ENCODE peak calls at places on chromosomes 1 and 21, in eight cellular contexts. O is myocyte; X is CD8-positive, alpha-beta T cell; J is mammary epithelial cell; P is lower lobe of right lung; G is stimulated activated naive CD8-positive, alpha-beta T cell treated with anti-CD3 and anti-CD28 coated beads, Interleukin-15, Interleukin-2, amounts not matched to agents 100 U/mL and 50 U/mL, for 24 hours; A is HFF-Myc; C is NCI-H1092. H is an unnamed sample.

GRCh38 chr1:152622803-152623202 is at the start of gene LCE3A:
- DNase-seq in O (peak; percentile 88), X (no peak), J (no peak), P (no peak), G (no peak), A (no peak), C (no peak), H (no peak)

GRCh38 chr1:91884459-91885290 is 1.3 kb downstream of the TGFBR3 start:
- DNase-seq in O (no peak), X (peak; percentile 46), J (no peak), P (no peak), G (peak; percentile 45), A (no peak), C (peak; percentile 1), H (peak; percentile 37)

GRCh38 chr1:36083635-36084501 is at the start of gene TEKT2:
- DNase-seq in O (no peak), X (no peak), J (no peak), P (no peak), G (no peak), A (no peak), C (peak; percentile 94), H (no peak)

GRCh38 chr1:154970631-154971340 is at the start of gene SHC1:
- DNase-seq in O (peak; percentile 96), X (no peak), J (peak; percentile 92), P (peak; percentile 86), G (peak; percentile 57), A (peak; percentile 84), C (no peak), H (peak; percentile 88)

GRCh38 chr21:45517249-45518065 is 24.8 kb downstream of the SLC19A1 start:
- DNase-seq in O (no peak), X (no peak), J (no peak), P (peak; percentile 64), G (no peak), A (no peak), C (no peak), H (no peak)

GRCh38 chr1:1085911-1086841 is 12.1 kb upstream of the RNF223 start:
- DNase-seq in O (no peak), X (no peak), J (no peak), P (no peak), G (peak; percentile 2), A (no peak), C (no peak), H (no peak)

GRCh38 chr1:247054992-247055415 is 23.6 kb downstream of the ZNF670 start:
- DNase-seq in O (peak; percentile 28), X (no peak), J (peak; percentile 18), P (no peak), G (no peak), A (no peak), C (no peak), H (peak; percentile 32)

GRCh38 chr1:234175363-234175762 is 197.9 kb upstream of the COA6 start:
- DNase-seq in O (no peak), X (no peak), J (no peak), P (no peak), G (no peak), A (no peak), C (no peak), H (no peak)

GRCh38 chr1:23664837-23665795 is 26.5 kb upstream of the RPL11 start:
- DNase-seq in O (no peak), X (no peak), J (peak; percentile 29), P (no peak), G (peak; percentile 26), A (no peak), C (peak; percentile 44), H (no peak)

GRCh38 chr1:218460367-218460766 is 115.2 kb downstream of the TGFB2 start:
- DNase-seq in O (peak; percentile 85), X (no peak), J (peak; percentile 31), P (no peak), G (no peak), A (no peak), C (no peak), H (peak; percentile 18)

GRCh38 chr21:25934771-25935224 is 200.0 kb downstream of the GABPA start:
- DNase-seq in O (peak; percentile 76), X (no peak), J (peak; percentile 94), P (peak; percentile 58), G (no peak), A (peak; percentile 72), C (no peak), H (peak; percentile 87)